ENCODE peak calls at places on chromosomes 16 and 17, in five cellular contexts. O, H, C, A and B are unnamed samples.

GRCh38 chr16:81035398-81035974 is at the start of gene ATMIN:
- DNase-seq in O (peak), H (peak), C (peak), A (peak), B (peak)

GRCh38 chr16:20915733-20916132 is 15.2 kb downstream of the LYRM1 start:
- DNase-seq in O (no peak), H (no peak), C (no peak), A (no peak), B (no peak)

GRCh38 chr16:12239953-12240485 is 263.5 kb downstream of the SNX29 start:
- DNase-seq in O (no peak), H (peak), C (no peak), A (peak), B (peak)

GRCh38 chr16:2388139-2388874 is 40.9 kb upstream of the CCNF start:
- DNase-seq in O (no peak), H (no peak), C (no peak), A (no peak), B (no peak)

GRCh38 chr17:42883802-42884553 is 16.6 kb upstream of the G6PC1 start:
- DNase-seq in O (no peak), H (no peak), C (no peak), A (no peak), B (no peak)

GRCh38 chr16:56860226-56861020 is 4.6 kb upstream of the SLC12A3 start:
- DNase-seq in O (no peak), H (peak), C (peak), A (no peak), B (no peak)

GRCh38 chr17:4152471-4152870 is 9.5 kb downstream of the CYB5D2 start:
- DNase-seq in O (peak), H (no peak), C (no peak), A (peak), B (peak)

GRCh38 chr16:53068423-53068833 is 13.6 kb downstream of the CHD9 start:
- DNase-seq in O (no peak), H (no peak), C (peak), A (no peak), B (no peak)

GRCh38 chr16:10681310-10682308 is 13.1 kb downstream of the TEKT5 start:
- DNase-seq in O (no peak), H (no peak), C (no peak), A (no peak), B (no peak)

GRCh38 chr17:42543190-42544079 is 7.4 kb downstream of the NAGLU start:
- DNase-seq in O (no peak), H (no peak), C (no peak), A (no peak), B (no peak)

GRCh38 chr17:78426293-78426879 is 47.9 kb downstream of the PGS1 start:
- DNase-seq in O (no peak), H (no peak), C (no peak), A (no peak), B (no peak)

GRCh38 chr16:68200120-68200783 is 35.7 kb downstream of the ESRP2 start:
- DNase-seq in O (no peak), H (peak), C (no peak), A (peak), B (peak)

GRCh38 chr16:89911375-89911774 is 7.3 kb upstream of the MC1R start:
- DNase-seq in O (no peak), H (no peak), C (no peak), A (no peak), B (no peak)

GRCh38 chr16:82063456-82064082 is 28.5 kb downstream of the HSD17B2 start:
- DNase-seq in O (no peak), H (no peak), C (no peak), A (peak), B (no peak)

GRCh38 chr16:30534368-30535105 is at the start of gene ZNF747:
- DNase-seq in O (no peak), H (peak), C (peak), A (peak), B (peak)

GRCh38 chr16:66911112-66911511 is 7.6 kb downstream of the CDH16 start:
- DNase-seq in O (no peak), H (no peak), C (no peak), A (peak), B (no peak)

GRCh38 chr16:69112285-69113129 is 7.1 kb downstream of the HAS3 start:
- DNase-seq in O (no peak), H (peak), C (peak), A (peak), B (peak)

GRCh38 chr16:12617401-12617819 is 186.3 kb downstream of the CPPED1 start:
- DNase-seq in O (no peak), H (no peak), C (no peak), A (no peak), B (no peak)

GRCh38 chr16:19242186-19242585 is 43.3 kb upstream of the CLEC19A start:
- DNase-seq in O (no peak), H (no peak), C (no peak), A (no peak), B (no peak)

GRCh38 chr16:81752225-81752875 is 26.7 kb upstream of the PLCG2 start:
- DNase-seq in O (no peak), H (peak), C (peak), A (peak), B (no peak)

GRCh38 chr16:48558269-48558915 is 51.6 kb downstream of the N4BP1 start:
- DNase-seq in O (no peak), H (peak), C (no peak), A (peak), B (no peak)

GRCh38 chr16:88659160-88659559 is 3.7 kb downstream of the MVD start:
- DNase-seq in O (no peak), H (no peak), C (no peak), A (no peak), B (no peak)

GRCh38 chr16:48164907-48165715 is 9.3 kb upstream of the ABCC12 start:
- DNase-seq in O (no peak), H (peak), C (peak), A (peak), B (peak)

GRCh38 chr16:87474566-87474996 is 18.2 kb downstream of the ZCCHC14 start:
- DNase-seq in O (no peak), H (no peak), C (no peak), A (no peak), B (no peak)

GRCh38 chr16:23324727-23325126 is 22.6 kb downstream of the SCNN1B start:
- DNase-seq in O (no peak), H (no peak), C (no peak), A (no peak), B (no peak)

GRCh38 chr16:4772351-4772750 is 5.4 kb upstream of the ZNF500 start:
- DNase-seq in O (no peak), H (no peak), C (no peak), A (no peak), B (no peak)

GRCh38 chr17:42866631-42867575 is 15.9 kb downstream of the AOC3 start:
- DNase-seq in O (no peak), H (no peak), C (no peak), A (no peak), B (no peak)

GRCh38 chr17:28701987-28702751 is 9.5 kb downstream of the PROCA1 start:
- DNase-seq in O (no peak), H (no peak), C (no peak), A (no peak), B (no peak)

GRCh38 chr16:12290165-12290564 is 313.6 kb downstream of the SNX29 start:
- DNase-seq in O (no peak), H (no peak), C (peak), A (no peak), B (no peak)

GRCh38 chr17:68450801-68451200 is 6.5 kb downstream of the WIPI1 start:
- DNase-seq in O (no peak), H (no peak), C (no peak), A (no peak), B (no peak)

GRCh38 chr16:11797957-11798299 is 870 bp upstream of the ZC3H7A start:
- DNase-seq in O (no peak), H (no peak), C (peak), A (peak), B (no peak)

GRCh38 chr17:78793415-78793814 is 11.3 kb upstream of the CYTH1 start:
- DNase-seq in O (no peak), H (no peak), C (no peak), A (no peak), B (no peak)

GRCh38 chr16:23826528-23827244 is 9.1 kb upstream of the PRKCB start:
- DNase-seq in O (no peak), H (no peak), C (peak), A (no peak), B (no peak)

GRCh38 chr16:9847146-9847545 is 335.1 kb downstream of the GRIN2A start:
- DNase-seq in O (no peak), H (no peak), C (no peak), A (peak), B (no peak)

DNA sequence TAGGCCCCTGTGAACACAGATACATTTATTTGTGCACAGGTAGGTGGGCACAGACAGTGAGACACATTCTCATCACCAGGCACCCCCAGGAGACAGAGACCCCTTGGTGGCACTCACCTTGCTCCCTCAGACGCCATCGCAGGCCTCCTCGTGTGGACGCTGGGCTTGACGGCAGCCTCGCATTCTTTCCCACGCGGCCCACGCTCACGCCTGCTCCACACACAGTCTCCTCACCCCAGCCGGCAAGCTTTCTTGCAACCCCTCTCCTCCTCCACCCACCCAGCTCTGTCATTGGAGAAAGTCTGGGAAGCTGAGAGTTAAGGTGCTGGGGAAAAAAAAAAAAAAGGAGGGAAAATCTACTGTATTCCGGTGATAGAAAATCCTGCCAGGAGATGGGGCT is 14.8 kb downstream of the SGCA start:
- DNase-seq in O (no peak), H (no peak), C (no peak), A (peak), B (peak)
- TF ChIP-seq CTCF in O (no peak), H (no peak), C (no peak), A (no peak), B (no peak)

DNA sequence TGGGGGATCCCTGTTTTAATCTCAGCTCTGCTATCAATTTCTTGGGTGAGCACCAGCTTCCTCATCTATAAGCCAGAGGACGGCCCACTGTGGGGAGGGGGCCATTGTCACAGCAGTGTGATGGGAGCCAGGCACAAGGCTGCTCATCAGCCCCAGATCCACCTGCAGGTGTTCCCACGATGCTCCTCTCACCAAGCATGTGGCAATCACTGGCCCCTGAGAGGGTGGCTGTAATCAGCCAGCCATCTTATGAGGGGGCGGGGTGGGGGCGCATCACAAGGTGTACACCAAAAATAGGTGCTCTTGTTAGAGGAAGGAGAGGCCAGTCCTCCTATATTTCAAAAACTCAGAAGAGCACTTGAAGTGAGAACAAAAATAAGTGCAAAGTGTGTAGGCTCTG is 31.2 kb downstream of the HNF1B start:
- DNase-seq in O (no peak), H (no peak), C (no peak), A (no peak), B (no peak)
- H3K4me3 ChIP-seq in O (no peak), H (no peak), C (no peak), A (no peak), B (no peak)

DNA sequence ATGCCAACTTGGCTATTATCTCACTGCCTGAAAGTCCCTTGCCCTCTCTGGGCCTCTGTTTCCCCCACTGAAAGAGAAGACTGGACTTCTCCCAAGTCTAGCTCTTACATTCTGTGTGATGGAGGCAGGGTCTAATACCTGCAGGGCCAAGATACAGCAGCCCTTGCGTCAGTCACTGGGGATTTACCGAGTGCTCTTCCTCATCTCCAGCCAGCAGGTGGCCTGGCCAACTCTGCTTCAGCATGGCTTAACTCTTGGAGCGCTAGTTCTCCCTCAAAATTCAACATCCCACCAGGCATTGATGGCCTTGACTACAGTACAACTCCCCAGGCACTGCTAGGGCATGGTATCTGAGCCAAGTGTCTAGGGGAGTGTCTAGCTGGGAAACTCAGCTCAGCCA is 19.9 kb upstream of the MTMR4 start:
- DNase-seq in O (no peak), H (no peak), C (no peak), A (no peak), B (no peak)
- TF ChIP-seq CTCF in O (no peak), H (peak), C (peak), A (no peak), B (peak)

GRCh38 chr17:79953335-79953734 is 82.3 kb downstream of the TBC1D16 start:
- DNase-seq in O (no peak), H (no peak), C (no peak), A (no peak), B (no peak)
- H3K4me3 ChIP-seq in O (no peak), H (no peak), C (no peak), A (no peak), B (no peak)

GRCh38 chr17:67413399-67413798 is 36.3 kb downstream of the PITPNC1 start:
- DNase-seq in O (no peak), H (no peak), C (no peak), A (no peak), B (no peak)

GRCh38 chr17:67412057-67412456 is 35.0 kb downstream of the PITPNC1 start:
- DNase-seq in O (no peak), H (no peak), C (no peak), A (no peak), B (no peak)

GRCh38 chr17:67414130-67414529 is 37.0 kb downstream of the PITPNC1 start:
- DNase-seq in O (no peak), H (no peak), C (no peak), A (no peak), B (no peak)

GRCh38 chr17:67414559-67414958 is 37.5 kb downstream of the PITPNC1 start:
- DNase-seq in O (no peak), H (no peak), C (no peak), A (no peak), B (no peak)

GRCh38 chr17:67411396-67411795 is 34.3 kb downstream of the PITPNC1 start:
- DNase-seq in O (no peak), H (no peak), C (no peak), A (no peak), B (no peak)
- TF ChIP-seq CTCF in O (no peak), H (no peak), C (no peak), A (no peak), B (no peak)

GRCh38 chr16:65121870-65122723 is at the start of gene CDH11:
- DNase-seq in O (peak), H (peak), C (no peak), A (peak), B (peak)

GRCh38 chr16:65118866-65119265 is 3.0 kb downstream of the CDH11 start:
- DNase-seq in O (no peak), H (no peak), C (no peak), A (peak), B (no peak)

GRCh38 chr16:65117701-65118448 is 4.0 kb downstream of the CDH11 start:
- DNase-seq in O (peak), H (peak), C (peak), A (peak), B (peak)

GRCh38 chr16:65120811-65121721 is 797 bp downstream of the CDH11 start:
- DNase-seq in O (no peak), H (peak), C (no peak), A (peak), B (no peak)

DNA sequence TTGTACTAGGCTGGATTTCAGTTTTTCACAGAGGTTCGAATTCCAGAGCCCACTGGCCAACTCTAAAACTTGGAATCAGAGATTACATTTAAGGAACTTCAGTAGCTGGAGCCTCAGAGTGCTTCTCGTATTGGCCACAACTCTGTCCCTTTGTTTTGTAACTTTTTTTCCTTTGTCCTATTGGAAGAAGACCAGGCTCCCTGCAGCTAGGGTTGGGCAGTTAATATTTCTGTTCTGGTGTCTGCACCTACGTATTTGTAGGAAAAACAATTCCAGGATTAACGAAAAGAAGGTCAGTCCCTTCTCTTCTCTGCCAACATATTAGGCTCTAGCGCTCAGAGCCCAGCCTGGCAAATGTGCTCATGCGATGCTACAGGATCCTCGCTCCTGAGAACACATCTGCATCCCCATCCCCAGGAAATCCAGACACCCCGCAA is 1.9 kb downstream of the CDH11 start:
- DNase-seq in O (peak), H (peak), C (no peak), A (peak), B (peak)
- H3K4me3 ChIP-seq in O (peak), H (peak), C (no peak), A (peak), B (peak)

GRCh38 chr16:77299395-77299794 is 100.2 kb downstream of the SYCE1L start:
- DNase-seq in O (no peak), H (no peak), C (peak), A (peak), B (no peak)
- TF ChIP-seq CTCF in O (no peak), H (no peak), C (no peak), A (no peak), B (no peak)

GRCh38 chr17:77143306-77143705 is 2.5 kb downstream of the SEC14L1 start:
- DNase-seq in O (no peak), H (no peak), C (peak), A (no peak), B (no peak)
- H3K4me3 ChIP-seq in O (no peak), H (peak), C (peak), A (peak), B (peak)

GRCh38 chr17:81810892-81811704 is 7.1 kb downstream of the GCGR start:
- DNase-seq in O (no peak), H (no peak), C (no peak), A (no peak), B (no peak)
- TF ChIP-seq CTCF in O (no peak), H (no peak), C (no peak), A (no peak), B (no peak)

DNA sequence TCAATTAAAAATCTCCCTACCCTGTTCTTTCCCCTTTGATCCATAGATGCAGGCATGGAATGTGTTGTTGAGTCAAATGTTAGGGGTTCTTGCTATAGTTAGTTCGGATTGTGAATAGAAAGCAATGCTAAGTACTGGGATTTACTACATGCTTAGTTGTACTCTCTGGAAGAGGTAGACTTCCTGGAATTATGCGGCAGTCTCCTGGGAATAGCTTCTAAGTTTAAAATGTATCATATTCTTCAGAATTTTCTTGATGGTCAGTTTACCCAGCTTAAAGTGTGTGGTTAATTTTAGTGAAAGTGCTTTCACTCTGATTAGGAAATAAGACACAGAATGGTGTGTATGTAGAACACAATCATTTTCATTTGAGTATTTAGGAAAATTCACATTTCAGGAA is 3.5 kb downstream of the CLTC start:
- DNase-seq in O (no peak), H (no peak), C (no peak), A (peak), B (no peak)
- H3K4me3 ChIP-seq in O (no peak), H (peak), C (peak), A (peak), B (peak)